ENCODE peak calls at places on chromosomes 5 and 9, in six cellular contexts. One of them, this sample, is unnamed.

GRCh38 chr5:168974081-168974480 is 326.9 kb downstream of the SLIT3 start:
- DNase-seq in SW480: no peak
- DNase-seq in NCI-H1092: no peak
- DNase-seq in kidney: no peak
- DNase-seq in ecto neural progenitor cell: no peak
- DNase-seq in HCEC 1CT: no peak
- DNase-seq in this sample: no peak

GRCh38 chr5:124626053-124626452 is 120.4 kb downstream of the ZNF608 start:
- DNase-seq in SW480: no peak
- DNase-seq in NCI-H1092: no peak
- DNase-seq in kidney: no peak
- DNase-seq in ecto neural progenitor cell: no peak
- DNase-seq in HCEC 1CT: no peak
- DNase-seq in this sample: no peak

GRCh38 chr5:141513627-141514329 is 24.9 kb downstream of the PCDHGC5 start:
- DNase-seq in SW480: peak
- DNase-seq in NCI-H1092: peak
- DNase-seq in kidney: peak
- DNase-seq in ecto neural progenitor cell: peak
- DNase-seq in HCEC 1CT: peak
- DNase-seq in this sample: peak

GRCh38 chr5:72064801-72065570 is 42.3 kb upstream of the MAP1B start:
- DNase-seq in SW480: peak
- DNase-seq in NCI-H1092: peak
- DNase-seq in kidney: no peak
- DNase-seq in ecto neural progenitor cell: no peak
- DNase-seq in HCEC 1CT: no peak
- DNase-seq in this sample: no peak

GRCh38 chr5:2166979-2167377 is 284.3 kb upstream of the IRX4 start:
- DNase-seq in SW480: no peak
- DNase-seq in NCI-H1092: no peak
- DNase-seq in kidney: no peak
- DNase-seq in ecto neural progenitor cell: no peak
- DNase-seq in HCEC 1CT: no peak
- DNase-seq in this sample: no peak

GRCh38 chr5:65809817-65810531 is 88.0 kb downstream of the NLN start:
- DNase-seq in SW480: no peak
- DNase-seq in NCI-H1092: no peak
- DNase-seq in kidney: no peak
- DNase-seq in ecto neural progenitor cell: no peak
- DNase-seq in HCEC 1CT: no peak
- DNase-seq in this sample: peak

GRCh38 chr9:19174127-19174921 is 47.0 kb upstream of the PLIN2 start:
- DNase-seq in SW480: peak
- DNase-seq in NCI-H1092: peak
- DNase-seq in kidney: no peak
- DNase-seq in ecto neural progenitor cell: peak
- DNase-seq in HCEC 1CT: peak
- DNase-seq in this sample: peak

GRCh38 chr9:98410185-98410697 is 154.8 kb upstream of the TBC1D2 start:
- DNase-seq in SW480: peak
- DNase-seq in NCI-H1092: no peak
- DNase-seq in kidney: no peak
- DNase-seq in ecto neural progenitor cell: peak
- DNase-seq in HCEC 1CT: peak
- DNase-seq in this sample: peak

GRCh38 chr9:76459691-76460635 is 981 bp downstream of the GCNT1 start:
- DNase-seq in SW480: peak
- DNase-seq in NCI-H1092: peak
- DNase-seq in kidney: no peak
- DNase-seq in ecto neural progenitor cell: peak
- DNase-seq in HCEC 1CT: peak
- DNase-seq in this sample: peak

GRCh38 chr5:170805666-170806065 is 22.1 kb downstream of the GABRP start:
- DNase-seq in SW480: no peak
- DNase-seq in NCI-H1092: no peak
- DNase-seq in kidney: no peak
- DNase-seq in ecto neural progenitor cell: no peak
- DNase-seq in HCEC 1CT: no peak
- DNase-seq in this sample: no peak

GRCh38 chr9:121949364-121949763 is 143.7 kb downstream of the TTLL11 start:
- DNase-seq in SW480: no peak
- DNase-seq in NCI-H1092: no peak
- DNase-seq in kidney: no peak
- DNase-seq in ecto neural progenitor cell: no peak
- DNase-seq in HCEC 1CT: no peak
- DNase-seq in this sample: peak

GRCh38 chr5:89998505-89998904 is 411.1 kb downstream of the CETN3 start:
- DNase-seq in SW480: no peak
- DNase-seq in NCI-H1092: no peak
- DNase-seq in kidney: no peak
- DNase-seq in ecto neural progenitor cell: no peak
- DNase-seq in HCEC 1CT: no peak
- DNase-seq in this sample: no peak

GRCh38 chr5:168346417-168346816 is 55.0 kb downstream of the WWC1 start:
- DNase-seq in SW480: no peak
- DNase-seq in NCI-H1092: no peak
- DNase-seq in kidney: no peak
- DNase-seq in ecto neural progenitor cell: no peak
- DNase-seq in HCEC 1CT: no peak
- DNase-seq in this sample: no peak

GRCh38 chr5:167207081-167207480 is 1084.4 kb upstream of the WWC1 start:
- DNase-seq in SW480: no peak
- DNase-seq in NCI-H1092: no peak
- DNase-seq in kidney: no peak
- DNase-seq in ecto neural progenitor cell: no peak
- DNase-seq in HCEC 1CT: no peak
- DNase-seq in this sample: no peak

GRCh38 chr9:102049586-102050246 is 311.3 kb upstream of the GRIN3A start:
- DNase-seq in SW480: peak
- DNase-seq in NCI-H1092: no peak
- DNase-seq in kidney: no peak
- DNase-seq in ecto neural progenitor cell: no peak
- DNase-seq in HCEC 1CT: no peak
- DNase-seq in this sample: peak

GRCh38 chr9:120177121-120177520 is 402.8 kb downstream of the CDK5RAP2 start:
- DNase-seq in SW480: no peak
- DNase-seq in NCI-H1092: no peak
- DNase-seq in kidney: no peak
- DNase-seq in ecto neural progenitor cell: no peak
- DNase-seq in HCEC 1CT: no peak
- DNase-seq in this sample: no peak

GRCh38 chr5:96026334-96027065 is 64.8 kb upstream of the ELL2 start:
- DNase-seq in SW480: no peak
- DNase-seq in NCI-H1092: no peak
- DNase-seq in kidney: no peak
- DNase-seq in ecto neural progenitor cell: no peak
- DNase-seq in HCEC 1CT: peak
- DNase-seq in this sample: peak

GRCh38 chr5:34930870-34931269 is 1.5 kb downstream of the DNAJC21 start:
- DNase-seq in SW480: no peak
- DNase-seq in NCI-H1092: no peak
- DNase-seq in kidney: no peak
- DNase-seq in ecto neural progenitor cell: no peak
- DNase-seq in HCEC 1CT: no peak
- DNase-seq in this sample: no peak

GRCh38 chr5:160466889-160467554 is 45.4 kb downstream of the PTTG1 start:
- DNase-seq in SW480: no peak
- DNase-seq in NCI-H1092: no peak
- DNase-seq in kidney: no peak
- DNase-seq in ecto neural progenitor cell: no peak
- DNase-seq in HCEC 1CT: no peak
- DNase-seq in this sample: peak

GRCh38 chr9:104608336-104608735 is 2.9 kb upstream of the OR13C2 start:
- DNase-seq in SW480: peak
- DNase-seq in NCI-H1092: no peak
- DNase-seq in kidney: no peak
- DNase-seq in ecto neural progenitor cell: no peak
- DNase-seq in HCEC 1CT: peak
- DNase-seq in this sample: peak

GRCh38 chr9:93684161-93684765 is 107.9 kb downstream of the PHF2 start:
- DNase-seq in SW480: no peak
- DNase-seq in NCI-H1092: no peak
- DNase-seq in kidney: no peak
- DNase-seq in ecto neural progenitor cell: peak
- DNase-seq in HCEC 1CT: no peak
- DNase-seq in this sample: no peak

GRCh38 chr5:161966544-161966943 is 101.0 kb upstream of the GABRG2 start:
- DNase-seq in SW480: peak
- DNase-seq in NCI-H1092: no peak
- DNase-seq in kidney: no peak
- DNase-seq in ecto neural progenitor cell: no peak
- DNase-seq in HCEC 1CT: no peak
- DNase-seq in this sample: no peak

This sample was measured in ELR.